ENCODE peak calls at places on chromosomes 5 and 9, in four cellular contexts. B, Z, K and F are unnamed samples.

GRCh38 chr9:126661521-126662251 is 48.0 kb downstream of the LMX1B start:
- DNase-seq in B (peak; percentile 13), Z (peak; percentile 41), K (peak; percentile 34), F (peak; percentile 80)

GRCh38 chr5:1672396-1672795 is 127.2 kb downstream of the MRPL36 start:
- DNase-seq in Z (no peak), B (no peak), K (no peak), F (peak; percentile 36)

GRCh38 chr9:16180546-16180945 is 627.7 kb downstream of the CCDC171 start:
- DNase-seq in Z (no peak), B (peak; percentile 45), K (no peak), F (no peak)

GRCh38 chr5:140312067-140312790 is 9.3 kb upstream of the PFDN1 start:
- DNase-seq in B (peak; percentile 26), K (no peak), Z (no peak), F (no peak)

GRCh38 chr5:83097582-83098265 is 20.4 kb downstream of the XRCC4 start:
- DNase-seq in Z (no peak), K (no peak), B (no peak), F (no peak)

GRCh38 chr5:77906806-77907205 is 130.7 kb upstream of the TBCA start:
- DNase-seq in B (no peak), Z (no peak), K (no peak), F (no peak)

GRCh38 chr5:607541-608285 is 4.4 kb upstream of the CEP72 start:
- DNase-seq in B (no peak), Z (no peak), K (no peak), F (no peak)

GRCh38 chr5:100479079-100479688 is 56.0 kb upstream of the FAM174A start:
- DNase-seq in B (peak; percentile 42), K (no peak), Z (peak; percentile 45), F (no peak)

GRCh38 chr5:39100851-39101396 is 26.7 kb upstream of the RICTOR start:
- DNase-seq in B (peak; percentile 99), K (no peak), Z (peak; percentile 89), F (no peak)

GRCh38 chr5:16617272-16617973 is 626 bp upstream of the RETREG1 start:
- DNase-seq in B (no peak), Z (no peak), K (no peak), F (no peak)

GRCh38 chr5:97065475-97065874 is 76.9 kb downstream of the LIX1 start:
- DNase-seq in B (no peak), K (no peak), Z (no peak), F (no peak)

GRCh38 chr9:77011973-77012817 is 7.3 kb upstream of the FOXB2 start:
- DNase-seq in B (peak; percentile 61), K (peak; percentile 59), Z (peak; percentile 20), F (peak; percentile 92)

GRCh38 chr5:161889971-161890370 is 42.1 kb downstream of the GABRA1 start:
- DNase-seq in K (no peak), Z (no peak), B (no peak), F (no peak)

GRCh38 chr9:114112778-114113585 is 13.9 kb upstream of the KIF12 start:
- DNase-seq in K (no peak), Z (no peak), B (peak; percentile 23), F (no peak)

GRCh38 chr9:123689701-123690428 is 240.1 kb downstream of the DENND1A start:
- DNase-seq in Z (no peak), K (no peak), B (no peak), F (no peak)

GRCh38 chr9:89614319-89614892 is 9.6 kb downstream of the GADD45G start:
- DNase-seq in Z (no peak), B (no peak), K (no peak), F (no peak)

GRCh38 chr5:68593211-68593701 is 377.7 kb downstream of the PIK3R1 start:
- DNase-seq in B (no peak), Z (no peak), K (no peak), F (no peak)

GRCh38 chr5:177489119-177489716 is 8.2 kb downstream of the PDLIM7 start:
- DNase-seq in K (no peak), B (peak; percentile 41), Z (no peak), F (peak; percentile 54)

GRCh38 chr5:173089581-173089980 is 33.4 kb downstream of the CREBRF start:
- DNase-seq in B (no peak), Z (no peak), K (no peak), F (no peak)

GRCh38 chr5:149403923-149404745 is 25.0 kb upstream of the IL17B start:
- DNase-seq in Z (no peak), K (no peak), B (peak; percentile 72), F (no peak)

GRCh38 chr5:25851301-25851700 is 1187.1 kb downstream of the CDH9 start:
- DNase-seq in B (no peak), K (no peak), Z (no peak), F (no peak)

GRCh38 chr5:65150599-65150998 is 331.1 kb downstream of the ADAMTS6 start:
- DNase-seq in K (no peak), Z (no peak), B (no peak), F (no peak)

GRCh38 chr5:345404-346195 is 24.1 kb downstream of the AHRR start:
- DNase-seq in K (no peak), Z (no peak), B (no peak), F (no peak)

GRCh38 chr9:121837113-121838010 is 185.9 kb downstream of the DAB2IP start:
- DNase-seq in B (no peak), Z (no peak), K (no peak), F (no peak)

GRCh38 chr5:157050050-157050449 is 8.9 kb downstream of the HAVCR1 start:
- DNase-seq in B (no peak), K (no peak), Z (no peak), F (no peak)

GRCh38 chr5:157049605-157050004 is 9.3 kb downstream of the HAVCR1 start:
- DNase-seq in Z (peak; percentile 76), K (no peak), B (peak; percentile 85), F (no peak)

GRCh38 chr5:157045601-157046000 is 13.3 kb downstream of the HAVCR1 start:
- DNase-seq in B (no peak), K (no peak), Z (no peak), F (no peak)

GRCh38 chr5:157047898-157048297 is 11.0 kb downstream of the HAVCR1 start:
- DNase-seq in B (no peak), K (no peak), Z (no peak), F (no peak)

GRCh38 chr5:157046041-157046440 is 12.9 kb downstream of the HAVCR1 start:
- DNase-seq in K (no peak), Z (peak; percentile 59), B (peak; percentile 92), F (no peak)
- TF ChIP-seq NR3C1 in K (no peak), Z (no peak), B (no peak), F (no peak)

DNA sequence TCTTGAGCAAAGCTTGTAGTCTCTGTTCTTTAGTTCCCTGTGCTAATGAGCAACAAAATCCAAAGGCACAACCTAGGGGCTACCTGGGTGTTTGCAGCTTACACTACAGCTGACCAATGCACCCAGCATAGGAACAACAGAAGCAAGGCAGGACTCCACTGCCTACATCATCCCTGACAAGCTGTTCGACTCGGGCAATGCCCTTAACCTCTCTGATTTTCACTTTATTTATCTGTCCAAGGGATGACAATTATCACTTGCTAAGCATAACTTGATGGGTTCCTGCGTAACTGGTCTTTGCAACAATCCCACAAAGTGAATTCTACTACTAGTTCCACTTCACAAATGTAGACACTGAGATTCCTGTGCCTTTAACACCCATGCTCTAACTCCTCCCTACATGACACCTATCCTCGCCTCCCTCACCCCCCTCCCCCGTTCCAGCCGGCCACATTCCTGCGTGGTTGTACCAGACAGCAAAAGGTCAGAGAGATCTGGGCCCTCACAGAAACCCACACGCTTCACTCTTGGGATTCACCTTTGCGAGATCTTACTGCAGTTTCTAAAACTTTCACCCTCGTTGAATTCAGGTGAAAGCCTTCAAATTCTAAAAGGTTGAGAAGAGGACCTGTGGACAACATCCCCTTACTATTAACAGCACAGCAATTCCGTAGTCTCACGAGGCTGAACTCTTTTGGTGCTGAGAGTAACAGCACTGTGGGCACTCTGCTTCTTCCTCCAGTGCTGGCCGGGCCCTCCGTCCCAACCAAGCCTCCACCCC is 995 bp downstream of the IPPK start:
- DNase-seq in Z (peak; percentile 43), K (peak; percentile 64), B (peak; percentile 50), F (peak; percentile 40)
- TF ChIP-seq NR3C1 in Z (no peak), K (no peak), B (no peak), F (no peak)

GRCh38 chr9:132002827-132003704 is 76.6 kb downstream of the MED27 start:
- DNase-seq in K (no peak), B (no peak), Z (no peak), F (no peak)
- TF ChIP-seq NR3C1 in K (no peak), B (no peak), Z (no peak), F (no peak)

DNA sequence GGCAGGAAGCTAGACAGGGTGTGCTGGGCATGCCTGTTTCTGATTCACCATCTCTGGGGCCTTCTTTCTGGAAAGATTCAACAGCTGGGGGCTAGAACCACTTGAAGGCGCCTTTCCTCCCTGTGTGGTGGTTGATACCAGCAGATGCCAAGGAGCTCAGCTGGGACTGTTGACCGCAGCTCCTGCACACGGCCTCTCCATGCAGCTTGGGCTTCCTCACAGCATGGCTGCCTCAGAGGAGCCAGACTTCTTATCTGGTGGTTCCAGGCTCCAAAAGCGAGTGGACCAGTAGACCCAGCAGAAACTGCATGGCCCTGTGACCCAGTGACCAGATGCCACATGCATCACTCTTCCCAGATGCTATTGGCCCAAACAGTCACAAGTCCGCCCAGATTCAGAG is 74.7 kb upstream of the COL5A1 start:
- DNase-seq in Z (no peak), B (no peak), K (no peak), F (no peak)
- TF ChIP-seq NR3C1 in Z (no peak), B (no peak), K (no peak), F (no peak)

GRCh38 chr9:136232964-136233363 is 12.6 kb downstream of the QSOX2 start:
- DNase-seq in B (no peak), K (no peak), Z (no peak), F (no peak)

GRCh38 chr9:136233868-136234267 is 11.7 kb downstream of the QSOX2 start:
- DNase-seq in B (no peak), K (no peak), Z (no peak), F (no peak)

GRCh38 chr9:136230773-136231172 is 14.8 kb downstream of the QSOX2 start:
- DNase-seq in B (no peak), K (no peak), Z (no peak), F (no peak)

GRCh38 chr9:136230365-136230764 is 15.2 kb downstream of the QSOX2 start:
- DNase-seq in K (no peak), B (no peak), Z (no peak), F (no peak)

GRCh38 chr9:136231478-136232297 is 13.9 kb downstream of the QSOX2 start:
- DNase-seq in K (peak; percentile 62), Z (no peak), B (no peak), F (no peak)
- TF ChIP-seq NR3C1 in K (no peak), Z (no peak), B (no peak), F (no peak)

DNA sequence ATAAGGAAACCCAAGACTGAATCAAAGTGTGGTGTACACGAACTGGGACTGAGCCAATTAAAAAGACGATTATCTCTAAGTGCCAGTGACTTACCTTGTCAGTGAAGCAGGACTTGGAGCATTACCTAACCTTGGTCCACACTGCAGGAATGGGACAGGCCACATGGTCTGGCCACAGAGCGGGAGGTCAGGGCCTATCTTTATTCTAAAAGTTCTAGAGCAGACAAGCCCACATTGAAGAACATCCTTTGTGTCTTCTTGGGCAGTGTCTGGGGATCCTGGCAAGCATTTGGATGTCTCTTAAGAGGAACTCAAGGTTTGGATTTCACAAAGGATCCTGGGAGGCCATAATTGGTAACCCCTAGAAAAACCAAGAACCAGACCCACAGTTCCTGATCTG is 16.5 kb downstream of the SPRY4 start:
- DNase-seq in Z (no peak), K (no peak), B (no peak), F (no peak)
- TF ChIP-seq NR3C1 in Z (no peak), K (no peak), B (no peak), F (no peak)

GRCh38 chr9:98958271-98958989 is 14.7 kb downstream of the COL15A1 start:
- DNase-seq in B (no peak), Z (no peak), K (no peak), F (no peak)
- TF ChIP-seq NR3C1 in B (no peak), Z (no peak), K (no peak), F (no peak)